ENCODE peak calls at places on chromosome 9, in four cellular contexts. S, T, G and Z are unnamed samples.

GRCh38 chr9:125110464-125110863 is 32.9 kb downstream of the SCAI start:
- DNase-seq in S (no peak), T (no peak), G (no peak), Z (no peak)

GRCh38 chr9:18238752-18239151 is 235.2 kb upstream of the ADAMTSL1 start:
- DNase-seq in S (no peak), T (peak; percentile 56), G (no peak), Z (no peak)

GRCh38 chr9:26579047-26579446 is 313.6 kb downstream of the CAAP1 start:
- DNase-seq in S (no peak), T (no peak), G (no peak), Z (no peak)

GRCh38 chr9:278651-279050 is 64.0 kb downstream of the DOCK8 start:
- DNase-seq in S (no peak), T (no peak), G (no peak), Z (peak; percentile 35)

GRCh38 chr9:126697350-126697749 is 83.6 kb downstream of the LMX1B start:
- DNase-seq in S (no peak), T (no peak), G (no peak), Z (no peak)

GRCh38 chr9:93020785-93021670 is 37.5 kb upstream of the SUSD3 start:
- DNase-seq in S (no peak), T (no peak), G (no peak), Z (no peak)

GRCh38 chr9:27750571-27750970 is 177.3 kb upstream of the C9orf72 start:
- DNase-seq in S (no peak), T (no peak), G (no peak), Z (no peak)

GRCh38 chr9:137570566-137570965 is 8.2 kb downstream of the DPH7 start:
- DNase-seq in S (no peak), T (no peak), G (no peak), Z (no peak)

GRCh38 chr9:128169925-128170324 is 9.9 kb downstream of the BBLN start:
- DNase-seq in S (no peak), T (no peak), G (no peak), Z (no peak)

GRCh38 chr9:131667576-131667975 is 72.3 kb downstream of the RAPGEF1 start:
- DNase-seq in S (no peak), T (peak; percentile 27), G (no peak), Z (no peak)

GRCh38 chr9:125748511-125749099 is 1.4 kb downstream of the PBX3 start:
- DNase-seq in S (no peak), T (no peak), G (no peak), Z (no peak)

GRCh38 chr9:83633676-83634075 is 10.7 kb downstream of the IDNK start:
- DNase-seq in S (no peak), T (no peak), G (no peak), Z (no peak)

GRCh38 chr9:134328341-134328840 is 2.1 kb downstream of the RXRA start:
- DNase-seq in S (no peak), T (no peak), G (peak; percentile 69), Z (peak; percentile 72)

GRCh38 chr9:89461302-89461701 is 36.6 kb downstream of the SEMA4D start:
- DNase-seq in S (peak; percentile 42), T (peak; percentile 84), G (no peak), Z (no peak)

DNA sequence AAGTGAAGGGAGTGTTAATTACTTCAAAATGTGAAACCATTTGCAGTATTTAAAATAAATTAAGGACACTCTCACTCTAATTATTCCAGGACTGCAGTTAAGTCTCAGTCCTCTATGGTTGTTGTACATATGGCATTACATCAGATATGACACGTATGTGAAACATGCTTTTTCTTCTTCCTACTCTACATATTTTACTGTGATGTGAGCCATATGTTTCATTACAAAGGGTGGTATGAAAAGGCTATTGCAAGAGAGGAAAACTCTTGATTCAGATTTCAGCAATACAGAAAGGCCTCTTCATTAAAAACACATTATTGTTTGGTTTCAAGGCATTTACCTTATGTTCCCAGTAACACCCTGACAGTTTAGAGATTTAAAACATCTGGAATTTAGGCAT is 964.5 kb upstream of the DMAC1 start:
- DNase-seq in S (no peak), T (peak; percentile 7), G (no peak), Z (no peak)
- H3K4me3 ChIP-seq in S (no peak overlapping the region), T (no peak overlapping the region), G (no peak overlapping the region), Z (no peak overlapping the region)

DNA sequence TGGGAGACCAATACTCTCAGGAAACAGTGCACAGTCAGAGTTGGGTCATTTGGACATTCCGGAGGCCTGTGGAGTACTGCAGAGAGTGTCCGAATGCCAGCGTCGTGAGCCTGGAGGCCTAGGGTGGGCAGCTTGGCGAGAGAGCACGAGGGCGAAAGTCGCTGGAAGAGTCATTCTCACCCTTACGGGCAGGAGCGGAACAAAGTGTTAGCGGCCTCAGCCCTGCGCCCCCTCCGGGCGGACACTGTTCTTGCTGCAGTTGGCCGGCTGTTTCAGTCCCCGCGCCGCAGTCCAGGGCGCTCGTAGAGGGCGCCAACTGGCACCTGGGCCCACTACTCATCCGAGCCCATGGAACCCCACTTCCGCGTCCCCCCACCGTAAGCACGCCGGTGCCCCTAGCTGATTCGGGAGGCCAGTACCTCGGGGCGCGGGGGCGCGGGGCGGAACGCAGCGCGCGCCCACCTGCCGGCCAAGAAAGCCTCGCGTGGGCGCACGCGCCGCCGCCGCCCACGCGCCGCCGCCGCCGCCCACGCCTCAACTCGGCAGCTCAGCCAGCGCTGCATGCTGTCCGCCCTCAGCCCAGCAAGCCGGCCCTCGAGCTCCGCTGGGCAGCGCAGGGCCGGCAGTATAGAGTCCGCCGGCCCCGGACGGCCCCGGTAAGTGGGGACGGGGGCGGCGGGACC is 99.7 kb upstream of the CCL21 start:
- DNase-seq in S (no peak), T (no peak), G (peak; percentile 18), Z (no peak)
- H3K4me3 ChIP-seq in S (no peak overlapping the region), T (no peak overlapping the region), G (peak overlapping the region; percentile 68), Z (no peak overlapping the region)

GRCh38 chr9:33637881-33638280 is 113.8 kb downstream of the ANKRD18B start:
- DNase-seq in S (no peak), T (no peak), G (no peak), Z (no peak)
- H3K4me3 ChIP-seq in S (no peak overlapping the region), T (no peak overlapping the region), G (no peak overlapping the region), Z (no peak overlapping the region)

DNA sequence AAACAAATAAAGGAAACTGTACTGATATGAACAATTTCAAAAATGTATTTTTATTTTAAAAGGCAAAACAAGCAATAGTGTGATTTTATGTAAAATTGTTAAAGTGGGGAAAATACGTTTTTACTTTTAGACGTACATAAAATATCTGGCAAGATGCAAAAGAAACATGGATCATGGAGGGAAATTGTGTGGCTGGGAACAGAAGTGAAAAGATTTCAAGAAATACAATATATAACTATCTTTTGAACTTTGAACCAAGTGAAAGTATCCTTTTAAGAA is 1.5 kb upstream of the ZNF367 start:
- DNase-seq in S (no peak), T (no peak), G (no peak), Z (no peak)
- H3K4me3 ChIP-seq in S (peak overlapping the region; percentile 86), T (peak overlapping the region; percentile 79), G (no peak overlapping the region), Z (peak overlapping the region; percentile 76)